ENCODE peak calls at places on chromosomes 16 and 17, in four cellular contexts. R is tibial nerve, K is body of pancreas, J is GM12892. W is an unnamed sample.

GRCh38 chr17:4708436-4708835 is 2.0 kb upstream of the ARRB2 start:
- DNase-seq in J (no peak), R (no peak), K (peak; percentile 32), W (no peak)

GRCh38 chr17:45270828-45271418 is 9.0 kb upstream of the SPATA32 start:
- DNase-seq in J (no peak), K (peak; percentile 39), R (no peak), W (no peak)

GRCh38 chr17:9144502-9145233 is 123.4 kb downstream of the NTN1 start:
- DNase-seq in K (peak; percentile 19), R (no peak), J (no peak), W (no peak)

GRCh38 chr16:12679660-12680272 is 123.9 kb downstream of the CPPED1 start:
- DNase-seq in R (no peak), J (no peak), K (no peak), W (no peak)

GRCh38 chr16:85673529-85674417 is 15.0 kb downstream of the GINS2 start:
- DNase-seq in R (no peak), K (peak; percentile 93), J (no peak), W (peak; percentile 96)

GRCh38 chr17:67212716-67213417 is 32.1 kb downstream of the HELZ start:
- DNase-seq in K (no peak), J (no peak), R (no peak), W (no peak)

GRCh38 chr16:81938331-81939163 is 72.7 kb downstream of the SDR42E1 start:
- DNase-seq in K (no peak), J (no peak), R (no peak), W (no peak)

GRCh38 chr16:2079311-2079800 is 31.6 kb downstream of the TSC2 start:
- DNase-seq in J (no peak), R (no peak), K (no peak), W (no peak)

GRCh38 chr16:85276741-85277140 is 164.5 kb upstream of the CIBAR2 start:
- DNase-seq in J (no peak), K (no peak), R (no peak), W (no peak)

GRCh38 chr17:40203131-40203530 is 16.0 kb upstream of the WIPF2 start:
- DNase-seq in R (no peak), K (no peak), J (no peak), W (no peak)

GRCh38 chr16:83835972-83836566 is 28.3 kb downstream of the HSBP1 start:
- DNase-seq in R (no peak), K (no peak), J (no peak), W (no peak)

GRCh38 chr16:75043175-75043937 is 44.5 kb downstream of the ZNRF1 start:
- DNase-seq in R (no peak), J (no peak), K (peak; percentile 19), W (no peak)

GRCh38 chr17:51427259-51428255 is 167.2 kb downstream of the UTP18 start:
- DNase-seq in K (peak; percentile 17), R (no peak), J (peak; percentile 13), W (no peak)

GRCh38 chr17:1179112-1179634 is 608 bp downstream of the ABR start:
- DNase-seq in J (no peak), K (no peak), R (no peak), W (no peak)

GRCh38 chr17:44308865-44309264 is 464 bp downstream of the RUNDC3A start:
- DNase-seq in K (no peak), R (no peak), J (no peak), W (no peak)

GRCh38 chr17:13420294-13421277 is 181.1 kb downstream of the HS3ST3A1 start:
- DNase-seq in K (no peak), J (no peak), R (no peak), W (no peak)

GRCh38 chr16:68377221-68377620 is 66.4 kb downstream of the PRMT7 start:
- DNase-seq in R (no peak), K (no peak), J (no peak), W (no peak)

GRCh38 chr17:7213895-7214299 is 5.7 kb downstream of the DLG4 start:
- DNase-seq in R (no peak), K (peak; percentile 85), J (no peak), W (peak; percentile 81)

GRCh38 chr17:16433514-16433913 is 18.1 kb downstream of the TRPV2 start:
- DNase-seq in J (no peak), R (no peak), K (no peak), W (no peak)

GRCh38 chr17:76442341-76443338 is 10.3 kb downstream of the UBE2O start:
- DNase-seq in K (no peak), J (no peak), R (no peak), W (no peak)
- TF ChIP-seq POLR2A in K (no peak), J (no peak), R (no peak), W (no peak)

GRCh38 chr16:72098936-72099335 is 5.3 kb downstream of the DHX38 start:
- DNase-seq in R (no peak), K (no peak), J (no peak), W (no peak)

GRCh38 chr16:72094266-72094610 is 591 bp downstream of the DHX38 start:
- DNase-seq in R (no peak), J (no peak), K (no peak), W (no peak)

GRCh38 chr16:72092832-72093447 is 480 bp downstream of the TXNL4B start:
- DNase-seq in K (no peak), J (no peak), R (no peak), W (no peak)

GRCh38 chr16:72091217-72091616 is 2.2 kb downstream of the TXNL4B start:
- DNase-seq in K (no peak), R (no peak), J (no peak), W (peak; percentile 72)

GRCh38 chr16:72093448-72094265 is at the start of the genes DHX38 and TXNL4B:
- DNase-seq in J (peak; percentile 95), K (peak; percentile 94), R (peak; percentile 85), W (peak; percentile 92)
- TF ChIP-seq POLR2A in J (peak; percentile 85), K (peak; percentile 95), R (peak; percentile 60), W (peak; percentile 87)

DNA sequence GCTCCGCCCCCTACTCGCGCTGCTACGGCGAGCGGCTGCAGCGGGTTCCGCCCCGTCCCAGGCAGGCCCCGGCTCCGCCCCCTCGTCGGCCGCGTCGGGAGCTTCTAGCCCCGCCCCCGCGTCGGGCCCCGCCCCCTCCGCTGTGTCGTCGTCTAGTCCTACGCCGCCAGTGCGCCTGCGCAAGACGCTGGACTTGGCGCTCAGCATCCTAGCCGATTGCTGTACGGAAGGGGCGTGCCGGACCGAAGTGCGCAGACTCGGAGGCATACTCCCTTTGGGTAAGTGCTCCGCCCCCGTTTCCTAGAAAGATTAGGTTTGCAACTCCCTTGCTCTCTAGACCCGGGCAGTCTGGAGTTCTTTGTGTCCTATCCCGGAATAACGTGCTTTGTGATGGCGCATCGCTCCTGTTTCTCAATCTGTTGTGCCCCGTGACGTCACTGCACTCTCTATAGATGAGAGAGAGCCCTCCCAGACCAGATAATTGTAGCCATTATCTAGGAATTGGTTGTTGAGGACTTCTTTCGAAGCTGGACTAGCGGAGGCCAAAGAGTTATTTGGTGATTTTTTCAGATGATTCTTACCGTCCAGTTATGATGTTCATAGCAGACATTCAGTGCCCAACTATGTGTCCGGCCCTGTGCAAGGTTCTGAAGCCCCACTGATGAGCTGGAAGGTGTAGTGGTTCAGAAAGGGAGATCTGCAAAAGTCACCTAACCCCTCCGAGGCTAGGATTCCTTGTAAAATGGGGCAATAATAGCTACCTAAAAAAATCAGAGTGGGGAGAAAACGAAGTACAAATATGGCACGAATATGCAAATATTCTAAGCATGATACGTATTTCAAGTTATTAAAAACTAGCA is 651 bp downstream of the ARMC5 start:
- DNase-seq in K (peak; percentile 100), R (peak; percentile 100), J (peak; percentile 84), W (peak; percentile 100)
- TF ChIP-seq POLR2A in K (no peak), R (no peak), J (peak; percentile 43), W (no peak)

DNA sequence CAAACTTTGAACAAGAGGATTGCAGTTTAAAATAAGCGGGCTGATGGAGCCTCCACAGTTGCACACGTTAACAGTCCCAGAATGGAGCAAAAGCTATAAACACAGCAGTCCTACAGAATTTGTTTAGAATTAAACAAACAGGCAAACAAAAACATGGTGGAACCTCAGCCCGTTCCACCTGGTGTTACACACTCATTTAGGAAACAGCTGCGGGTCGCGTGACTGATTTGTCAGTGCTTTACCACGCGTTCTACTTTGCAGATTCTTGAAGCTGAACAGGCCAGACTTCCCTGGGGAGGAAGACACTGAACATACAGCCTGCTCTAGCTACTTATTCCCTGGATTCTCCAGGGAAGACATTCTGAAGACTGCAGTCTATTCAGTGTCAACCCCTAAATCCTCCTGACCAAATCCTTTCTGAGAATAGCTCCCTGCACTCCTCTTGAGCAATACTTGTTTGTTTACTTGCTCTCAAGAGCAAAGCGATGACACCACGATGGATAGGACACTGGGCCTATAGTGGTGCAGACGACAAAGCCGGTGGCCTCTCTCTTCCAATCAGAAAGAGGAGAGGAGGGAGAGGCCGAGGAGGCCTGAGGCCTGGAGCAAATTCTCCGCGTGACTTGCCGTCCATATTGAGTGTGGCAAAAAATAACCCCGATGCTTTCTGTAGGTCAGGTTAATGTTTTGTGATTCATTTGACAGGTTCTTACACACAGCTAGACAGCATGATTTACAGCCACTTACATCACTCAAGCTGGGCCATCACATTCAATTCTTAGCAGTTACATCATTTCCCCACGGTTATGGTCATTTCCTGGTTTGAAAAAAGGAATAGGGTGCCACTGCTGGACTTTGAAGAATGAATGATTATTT is 4.0 kb upstream of the MAP1LC3B start:
- DNase-seq in K (peak; percentile 95), R (peak; percentile 83), J (peak; percentile 69), W (peak; percentile 90)
- TF ChIP-seq POLR2A in K (peak; percentile 80), R (peak; percentile 61), J (peak; percentile 37), W (peak; percentile 69)

GRCh38 chr17:78359936-78360370 is at the start of gene SOCS3:
- DNase-seq in J (peak; percentile 78), K (peak; percentile 92), R (peak; percentile 95), W (peak; percentile 95)
- TF ChIP-seq POLR2A in J (peak; percentile 21), K (peak; percentile 86), R (peak; percentile 97), W (peak; percentile 100)

GRCh38 chr17:37637956-37638355 is 5.3 kb downstream of the DDX52 start:
- DNase-seq in J (no peak), K (no peak), R (no peak), W (no peak)

GRCh38 chr17:37643829-37644228 is 583 bp upstream of the DDX52 start:
- DNase-seq in K (peak; percentile 51), J (no peak), R (no peak), W (no peak)

GRCh38 chr17:37640016-37640415 is 3.2 kb downstream of the DDX52 start:
- DNase-seq in J (no peak), R (no peak), K (no peak), W (no peak)

GRCh38 chr17:37642706-37643105 is 540 bp downstream of the DDX52 start:
- DNase-seq in J (no peak), K (no peak), R (no peak), W (no peak)

DNA sequence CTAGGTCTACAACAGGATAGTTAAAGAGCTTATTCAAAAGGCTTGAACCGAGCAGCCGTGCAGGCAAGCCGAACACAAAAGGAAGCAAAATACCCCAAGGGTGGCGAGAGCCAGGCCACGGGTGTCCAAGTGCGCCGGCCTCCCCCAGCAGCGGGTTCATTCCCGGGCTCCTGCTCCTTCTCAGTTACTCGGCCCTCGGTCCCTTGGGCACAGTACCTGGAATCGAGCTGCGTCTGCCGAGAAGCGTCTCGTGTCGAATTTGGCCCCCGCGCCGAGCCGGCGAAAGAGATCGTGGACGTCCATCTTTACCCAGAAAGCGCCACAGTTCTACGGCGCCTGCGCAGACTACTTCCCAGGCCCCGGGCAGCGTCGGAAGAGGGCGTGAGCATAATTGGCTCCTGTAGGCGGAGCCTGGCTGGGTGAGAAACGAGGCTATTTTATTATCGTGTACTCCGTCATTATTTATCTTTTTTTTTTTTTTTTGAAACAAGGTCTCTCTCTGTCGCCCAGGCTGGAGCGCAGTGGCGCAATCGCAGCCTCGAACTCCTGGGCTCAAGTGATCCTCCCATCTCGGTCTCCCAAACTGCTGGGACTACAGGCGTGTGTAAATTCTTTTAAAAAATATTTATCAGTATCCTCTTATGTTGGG is at the start of gene DDX52:
- DNase-seq in J (peak; percentile 77), K (peak; percentile 98), R (peak; percentile 82), W (peak; percentile 94)
- TF ChIP-seq POLR2A in J (peak; percentile 79), K (peak; percentile 78), R (no peak), W (peak; percentile 67)

GRCh38 chr17:30291571-30292489 is at the start of gene BLMH:
- DNase-seq in J (peak; percentile 90), K (peak; percentile 83), R (peak; percentile 46), W (peak; percentile 84)
- TF ChIP-seq POLR2A in J (peak; percentile 79), K (peak; percentile 68), R (peak; percentile 16), W (peak; percentile 58)

W was measured in right lobe of liver.